ENCODE peak calls at places on chromosomes 2 and 18, in four cellular contexts. One of them, this sample, is unnamed.

GRCh38 chr2:70947556-70948184 is 12.0 kb downstream of the ATP6V1B1 start:
- DNase-seq in IMR-90: peak; percentile 75
- DNase-seq in H9: peak; percentile 45
- DNase-seq in H1: no peak
- DNase-seq in this sample: peak; percentile 63

GRCh38 chr2:239378918-239379640 is 21.7 kb downstream of the HDAC4 start:
- DNase-seq in IMR-90: no peak
- DNase-seq in H9: no peak
- DNase-seq in H1: no peak
- DNase-seq in this sample: no peak

GRCh38 chr2:84881581-84882414 is 914 bp upstream of the TRABD2A start:
- DNase-seq in IMR-90: peak; percentile 85
- DNase-seq in H9: peak; percentile 84
- DNase-seq in H1: no peak
- DNase-seq in this sample: peak; percentile 92

GRCh38 chr2:209771474-209772292 is at the start of gene UNC80:
- DNase-seq in IMR-90: peak; percentile 36
- DNase-seq in H9: peak; percentile 85
- DNase-seq in H1: no peak
- DNase-seq in this sample: peak; percentile 83

GRCh38 chr18:57437782-57438668 is 2.9 kb downstream of the ONECUT2 start:
- DNase-seq in IMR-90: peak; percentile 26
- DNase-seq in H9: peak; percentile 92
- DNase-seq in H1: no peak
- DNase-seq in this sample: peak; percentile 93

GRCh38 chr18:48814490-48815181 is 136.1 kb downstream of the SMAD7 start:
- DNase-seq in IMR-90: peak; percentile 47
- DNase-seq in H9: peak; percentile 8
- DNase-seq in H1: no peak
- DNase-seq in this sample: no peak

GRCh38 chr2:46643493-46643892 is 164.1 kb downstream of the TMEM247 start:
- DNase-seq in IMR-90: no peak
- DNase-seq in H9: no peak
- DNase-seq in H1: no peak
- DNase-seq in this sample: no peak

GRCh38 chr2:84908948-84909713 is 3.7 kb downstream of the TMSB10 start:
- DNase-seq in IMR-90: no peak
- DNase-seq in H9: no peak
- DNase-seq in H1: no peak
- DNase-seq in this sample: no peak

GRCh38 chr2:50777954-50778353 is 254.0 kb downstream of the NRXN1 start:
- DNase-seq in IMR-90: no peak
- DNase-seq in H9: no peak
- DNase-seq in H1: no peak
- DNase-seq in this sample: peak; percentile 78

GRCh38 chr2:220553150-220553549 is 925.7 kb downstream of the SLC4A3 start:
- DNase-seq in IMR-90: peak; percentile 59
- DNase-seq in H9: no peak
- DNase-seq in H1: no peak
- DNase-seq in this sample: no peak

GRCh38 chr2:44731505-44731904 is 210.0 kb upstream of the SIX3 start:
- DNase-seq in IMR-90: no peak
- DNase-seq in H9: no peak
- DNase-seq in H1: no peak
- DNase-seq in this sample: no peak

GRCh38 chr18:35816003-35816402 is 156.5 kb upstream of the RMP24 start:
- DNase-seq in IMR-90: no peak
- DNase-seq in H9: no peak
- DNase-seq in H1: no peak
- DNase-seq in this sample: no peak

GRCh38 chr18:27413495-27414401 is 228.6 kb upstream of the CHST9 start:
- DNase-seq in IMR-90: no peak
- DNase-seq in H9: no peak
- DNase-seq in H1: no peak
- DNase-seq in this sample: no peak

GRCh38 chr2:24179683-24180082 is 4.8 kb downstream of the FAM228A start:
- DNase-seq in IMR-90: no peak
- DNase-seq in H9: no peak
- DNase-seq in H1: no peak
- DNase-seq in this sample: no peak

GRCh38 chr2:26584656-26585055 is 56.5 kb downstream of the CIB4 start:
- DNase-seq in IMR-90: no peak
- DNase-seq in H9: peak; percentile 14
- DNase-seq in H1: no peak
- DNase-seq in this sample: no peak

GRCh38 chr2:160696061-160696452 is 202.4 kb upstream of the RBMS1 start:
- DNase-seq in IMR-90: no peak
- DNase-seq in H9: no peak
- DNase-seq in H1: no peak
- DNase-seq in this sample: no peak

GRCh38 chr18:3454365-3455089 is 4.6 kb downstream of the TGIF1 start:
- DNase-seq in IMR-90: peak; percentile 72
- DNase-seq in H9: peak; percentile 49
- DNase-seq in H1: no peak
- DNase-seq in this sample: peak; percentile 88

GRCh38 chr2:227188292-227188691 is 23.9 kb downstream of the COL4A3 start:
- DNase-seq in IMR-90: peak; percentile 1
- DNase-seq in H9: no peak
- DNase-seq in H1: no peak
- DNase-seq in this sample: peak; percentile 45

DNA sequence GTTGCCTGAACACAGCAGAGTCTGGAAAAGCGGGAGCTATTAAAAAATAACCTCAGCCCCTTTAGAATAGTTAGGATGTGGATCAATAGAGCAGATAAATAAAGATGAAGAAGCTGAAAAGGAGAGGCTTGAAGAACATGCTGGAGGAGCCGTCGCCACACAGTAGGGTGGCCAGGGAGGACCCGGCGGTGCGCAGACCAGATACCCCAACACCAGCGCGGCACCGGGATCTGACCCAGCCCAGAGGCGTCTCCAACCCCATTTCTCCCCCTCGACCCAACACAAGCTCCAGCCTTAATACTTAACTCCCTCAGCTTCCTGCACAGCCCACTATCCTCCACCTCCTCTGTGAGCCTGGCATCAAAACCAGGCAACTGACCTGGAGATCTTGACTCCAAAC is 16.0 kb downstream of the CYB5A start:
- DNase-seq in IMR-90: no peak
- DNase-seq in H9: no peak
- DNase-seq in H1: no peak
- DNase-seq in this sample: no peak
- H2BK15ac ChIP-seq in IMR-90: no peak overlapping the region
- H2BK15ac ChIP-seq in H9: no peak overlapping the region
- H2BK15ac ChIP-seq in H1: peak overlapping the region; percentile 20
- H2BK15ac ChIP-seq in this sample: no peak overlapping the region

GRCh38 chr2:146913476-146913875 is 931.4 kb upstream of the ACVR2A start:
- DNase-seq in IMR-90: no peak
- DNase-seq in H9: no peak
- DNase-seq in H1: no peak
- DNase-seq in this sample: no peak
- H4K5ac ChIP-seq in IMR-90: no peak overlapping the region
- H4K5ac ChIP-seq in H9: no peak overlapping the region
- H4K5ac ChIP-seq in H1: no peak overlapping the region
- H4K5ac ChIP-seq in this sample: no peak overlapping the region

GRCh38 chr2:235495373-235496238 is 1.8 kb downstream of the AGAP1 start:
- DNase-seq in IMR-90: no peak
- DNase-seq in H9: no peak
- DNase-seq in H1: no peak
- DNase-seq in this sample: no peak
- H3K23ac ChIP-seq in IMR-90: peak overlapping the region; percentile 55
- H3K23ac ChIP-seq in H9: no peak overlapping the region
- H3K23ac ChIP-seq in H1: no peak overlapping the region
- H3K23ac ChIP-seq in this sample: peak overlapping the region; percentile 24

GRCh38 chr18:10453261-10453884 is 1.1 kb upstream of the APCDD1 start:
- DNase-seq in IMR-90: no peak
- DNase-seq in H9: no peak
- DNase-seq in H1: no peak
- DNase-seq in this sample: no peak
- H2BK15ac ChIP-seq in IMR-90: no peak overlapping the region
- H2BK15ac ChIP-seq in H9: no peak overlapping the region
- H2BK15ac ChIP-seq in H1: no peak overlapping the region
- H2BK15ac ChIP-seq in this sample: no peak overlapping the region